ENCODE peak calls at places on chromosomes 7 and 10, in four cellular contexts. L is CD8-positive, alpha-beta T cell; K is activated CD8-positive, alpha-beta memory T cell treated with anti-CD3 and anti-CD28 coated beads, Interleukin-2, amount 50 U/mL, for 4 hours; W is naive B cell. V is an unnamed sample.

GRCh38 chr7:98119257-98119918 is 12.7 kb downstream of the LMTK2 start:
- DNase-seq in L (no peak), K (no peak), W (no peak), V (no peak)

GRCh38 chr7:69962077-69962855 is 364.0 kb downstream of the AUTS2 start:
- DNase-seq in L (no peak), K (no peak), W (no peak), V (no peak)

GRCh38 chr7:93226310-93226709 is at the start of gene HEPACAM2:
- DNase-seq in L (no peak), K (no peak), W (no peak), V (no peak)

GRCh38 chr7:131787101-131787500 is 230.7 kb upstream of the PODXL start:
- DNase-seq in L (no peak), K (no peak), W (no peak), V (no peak)

GRCh38 chr7:75642810-75643486 is 95.8 kb downstream of the HIP1 start:
- DNase-seq in L (peak; percentile 70), K (peak; percentile 67), W (peak; percentile 67), V (peak; percentile 57)

GRCh38 chr7:153398370-153398769 is 638.8 kb downstream of the ACTR3B start:
- DNase-seq in L (no peak), K (no peak), W (no peak), V (no peak)

GRCh38 chr7:105521027-105521730 is 892 bp downstream of the PUS7 start:
- DNase-seq in L (no peak), K (peak; percentile 60), W (no peak), V (peak; percentile 61)

GRCh38 chr10:122181055-122181732 is 89.9 kb upstream of the BTBD16 start:
- DNase-seq in L (no peak), K (no peak), W (no peak), V (no peak)

GRCh38 chr10:31320179-31320597 is 1.2 kb downstream of the ZEB1 start:
- DNase-seq in L (peak; percentile 63), K (peak; percentile 45), W (peak; percentile 64), V (peak; percentile 27)

GRCh38 chr7:130356121-130356759 is 11.6 kb downstream of the CPA5 start:
- DNase-seq in L (no peak), K (no peak), W (no peak), V (no peak)

GRCh38 chr10:103884681-103885139 is 29.3 kb upstream of the SH3PXD2A start:
- DNase-seq in L (no peak), K (no peak), W (no peak), V (no peak)

GRCh38 chr10:104642311-104643022 is 1.4 kb downstream of the SORCS3 start:
- DNase-seq in L (no peak), K (no peak), W (no peak), V (no peak)

GRCh38 chr7:69651101-69651590 is 52.9 kb downstream of the AUTS2 start:
- DNase-seq in L (no peak), K (no peak), W (no peak), V (no peak)

GRCh38 chr10:74900297-74900696 is 73.9 kb downstream of the KAT6B start:
- DNase-seq in L (peak; percentile 33), K (no peak), W (peak; percentile 12), V (no peak)

GRCh38 chr10:132762267-132762666 is 23.7 kb downstream of the NKX6-2 start:
- DNase-seq in L (no peak), K (no peak), W (no peak), V (no peak)

GRCh38 chr10:47365561-47365960 is 17.4 kb downstream of the RBP3 start:
- DNase-seq in L (no peak), K (no peak), W (no peak), V (no peak)

GRCh38 chr10:91164520-91165065 is 55.9 kb upstream of the PCGF5 start:
- DNase-seq in L (no peak), K (no peak), W (no peak), V (no peak)

GRCh38 chr10:51445587-51445986 is 253.8 kb downstream of the CSTF2T start:
- DNase-seq in L (no peak), K (no peak), W (no peak), V (no peak)

GRCh38 chr10:70331486-70332268 is 47.9 kb upstream of the NPFFR1 start:
- DNase-seq in L (no peak), K (no peak), W (peak; percentile 67), V (no peak)

GRCh38 chr10:76437011-76437410 is 1005.6 kb downstream of the LRMDA start:
- DNase-seq in L (no peak), K (no peak), W (no peak), V (no peak)

GRCh38 chr10:132926070-132926469 is 16.3 kb downstream of the CFAP46 start:
- DNase-seq in L (no peak), K (no peak), W (no peak), V (no peak)

GRCh38 chr7:149422914-149423285 is 38.0 kb downstream of the ZNF777 start:
- DNase-seq in L (peak; percentile 30), K (peak; percentile 47), W (no peak), V (peak; percentile 57)

GRCh38 chr7:1952169-1952760 is 280.5 kb downstream of the MAD1L1 start:
- DNase-seq in L (no peak), K (no peak), W (no peak), V (no peak)

GRCh38 chr7:127768241-127768640 is 116.2 kb downstream of the SND1 start:
- DNase-seq in L (no peak), K (no peak), W (no peak), V (no peak)

GRCh38 chr10:93392111-93392510 is 90.0 kb downstream of the MYOF start:
- DNase-seq in L (no peak), K (no peak), W (no peak), V (no peak)

GRCh38 chr7:25359471-25360059 is 131.3 kb upstream of the NPVF start:
- DNase-seq in L (no peak), K (no peak), W (no peak), V (no peak)

GRCh38 chr7:132247995-132248618 is 328.2 kb downstream of the PLXNA4 start:
- DNase-seq in L (no peak), K (no peak), W (no peak), V (no peak)

GRCh38 chr10:88946965-88947590 is 5.5 kb downstream of the ACTA2 start:
- DNase-seq in L (no peak), K (no peak), W (no peak), V (no peak)

GRCh38 chr10:96377816-96378294 is 19.1 kb upstream of the OPALIN start:
- DNase-seq in L (no peak), K (no peak), W (no peak), V (no peak)

GRCh38 chr7:128236924-128237586 is 4.0 kb upstream of the LEP start:
- DNase-seq in L (peak; percentile 24), K (no peak), W (no peak), V (no peak)

GRCh38 chr7:130560972-130561371 is 69.1 kb downstream of the MEST start:
- DNase-seq in L (no peak), K (no peak), W (peak; percentile 40), V (no peak)

GRCh38 chr7:39592586-39592985 is 26.4 kb downstream of the YAE1 start:
- DNase-seq in L (no peak), K (no peak), W (no peak), V (peak; percentile 53)

GRCh38 chr7:83468251-83468739 is 180.6 kb downstream of the SEMA3E start:
- DNase-seq in L (no peak), K (no peak), W (no peak), V (no peak)

GRCh38 chr7:6221340-6222319 is 50.8 kb downstream of the CYTH3 start:
- DNase-seq in L (peak; percentile 45), K (no peak), W (peak; percentile 8), V (peak; percentile 66)

GRCh38 chr10:108039821-108040584 is 875.5 kb upstream of the SORCS1 start:
- DNase-seq in L (no peak), K (no peak), W (no peak), V (no peak)

V was measured in CD4-positive, CD25-positive, alpha-beta regulatory T cell.